ENCODE peak calls at places on chromosome 20, in nine cellular contexts. M is activated naive CD4-positive, alpha-beta T cell treated with anti-CD3 and anti-CD28 coated beads, Interleukin-2, amount 50 U/mL, for 72 hours; Z is right cardiac atrium; C is left lobe of liver; J is gastroesophageal sphincter; B is CD4-positive, CD25-positive, alpha-beta regulatory T cell; T is CD8-positive, alpha-beta T cell; U is T-helper 17 cell; X is natural killer cell. G is an unnamed sample.

GRCh38 chr20:60011512-60012507 is 53.6 kb downstream of the CDH26 start:
- ATAC-seq in B (no peak), M (peak), C (no peak), T (no peak), J (no peak), U (no peak), X (peak), Z (no peak), G (no peak)

GRCh38 chr20:42567409-42567808 is 622.3 kb downstream of the PTPRT start:
- ATAC-seq in U (no peak), C (no peak), X (no peak), J (no peak), B (no peak), T (no peak), M (no peak), Z (no peak), G (no peak)

GRCh38 chr20:15071010-15071808 is 733.8 kb upstream of the FLRT3 start:
- ATAC-seq in T (no peak), M (no peak), Z (no peak), C (no peak), B (no peak), U (no peak), X (no peak), J (no peak), G (no peak)

GRCh38 chr20:37381621-37382538 is 35.9 kb downstream of the SRC start:
- ATAC-seq in Z (no peak), U (no peak), X (no peak), T (no peak), J (no peak), B (no peak), C (peak), M (no peak), G (peak)

GRCh38 chr20:39631557-39631956 is 669.4 kb downstream of the DHX35 start:
- ATAC-seq in C (no peak), J (no peak), Z (no peak), T (no peak), X (no peak), U (no peak), M (no peak), B (no peak), G (no peak)

GRCh38 chr20:38893485-38894090 is 32.6 kb upstream of the FAM83D start:
- ATAC-seq in J (peak), Z (peak), X (peak), C (peak), B (peak), U (peak), T (peak), M (peak), G (peak)

GRCh38 chr20:47334022-47334551 is 22.4 kb downstream of the ZMYND8 start:
- ATAC-seq in M (no peak), X (peak), C (peak), Z (peak), B (no peak), J (peak), U (no peak), T (peak), G (no peak)

GRCh38 chr20:21096321-21097043 is 9.7 kb downstream of the LINC00237 start:
- ATAC-seq in U (peak), X (no peak), Z (peak), J (no peak), T (peak), M (no peak), C (no peak), B (no peak), G (no peak)

GRCh38 chr20:45432294-45432693 is 16.4 kb downstream of the PIGT start:
- ATAC-seq in M (peak), T (no peak), X (peak), U (no peak), Z (no peak), C (no peak), B (no peak), J (no peak), G (peak)

GRCh38 chr20:34948030-34948429 is 7.6 kb downstream of the GSS start:
- ATAC-seq in M (no peak), X (no peak), T (no peak), C (no peak), U (no peak), J (no peak), B (no peak), Z (no peak), G (no peak)

GRCh38 chr20:2178328-2179232 is 77.0 kb downstream of the STK35 start:
- ATAC-seq in Z (no peak), M (no peak), T (no peak), J (no peak), U (no peak), B (no peak), C (no peak), X (no peak), G (no peak)

GRCh38 chr20:235891-236290 is 8.8 kb downstream of the DEFB129 start:
- ATAC-seq in Z (peak), X (no peak), B (no peak), M (no peak), T (no peak), U (no peak), J (no peak), C (peak), G (no peak)

GRCh38 chr20:54177378-54177777 is 3.6 kb upstream of the CYP24A1 start:
- ATAC-seq in U (no peak), C (no peak), M (no peak), Z (no peak), X (no peak), B (no peak), T (no peak), J (no peak), G (no peak)

GRCh38 chr20:23092861-23093543 is 6.9 kb upstream of the CD93 start:
- ATAC-seq in T (no peak), U (no peak), Z (peak), C (no peak), M (no peak), X (no peak), B (no peak), J (peak), G (no peak)

GRCh38 chr20:18663932-18664331 is 76.1 kb downstream of the DTD1 start:
- ATAC-seq in C (no peak), T (no peak), Z (no peak), M (no peak), U (no peak), X (no peak), B (no peak), J (no peak), G (no peak)

GRCh38 chr20:40317156-40317790 is 371.8 kb downstream of the MAFB start:
- ATAC-seq in Z (peak), U (no peak), C (no peak), T (no peak), M (no peak), J (no peak), X (no peak), B (no peak), G (no peak)

GRCh38 chr20:51050636-51051035 is 27.7 kb upstream of the KCNG1 start:
- ATAC-seq in X (no peak), C (no peak), B (no peak), T (no peak), M (no peak), J (no peak), Z (no peak), U (no peak), G (no peak)

GRCh38 chr20:24653306-24653705 is 183.9 kb downstream of the SYNDIG1 start:
- ATAC-seq in C (no peak), T (no peak), U (no peak), J (no peak), X (no peak), Z (no peak), B (no peak), M (no peak), G (no peak)

GRCh38 chr20:7327815-7328214 is 560.3 kb downstream of the BMP2 start:
- ATAC-seq in U (no peak), B (no peak), Z (no peak), X (no peak), M (no peak), C (no peak), T (no peak), J (no peak), G (no peak)

GRCh38 chr20:50394569-50394968 is 115.6 kb upstream of the PTPN1 start:
- ATAC-seq in T (no peak), B (no peak), J (no peak), Z (no peak), M (no peak), X (no peak), U (no peak), C (no peak), G (peak)

GRCh38 chr20:17627101-17627950 is 54.7 kb downstream of the RRBP1 start:
- ATAC-seq in Z (no peak), X (no peak), J (no peak), B (no peak), T (no peak), C (peak), U (no peak), M (no peak), G (no peak)

GRCh38 chr20:47271216-47271615 is 85.3 kb downstream of the ZMYND8 start:
- ATAC-seq in C (no peak), T (no peak), Z (no peak), X (no peak), B (no peak), U (no peak), J (no peak), M (no peak), G (no peak)

GRCh38 chr20:25508083-25508770 is 77.1 kb downstream of the NINL start:
- ATAC-seq in T (no peak), Z (peak), U (no peak), M (no peak), B (no peak), X (no peak), C (peak), J (peak), G (no peak)

GRCh38 chr20:14984768-14985622 is 647.6 kb upstream of the FLRT3 start:
- ATAC-seq in Z (peak), M (no peak), B (no peak), C (peak), X (no peak), T (no peak), J (peak), U (no peak), G (no peak)

GRCh38 chr20:38872036-38872435 is 54.2 kb upstream of the FAM83D start:
- ATAC-seq in U (no peak), C (no peak), M (no peak), Z (no peak), B (no peak), T (no peak), X (no peak), J (no peak), G (no peak)

GRCh38 chr20:17611540-17612286 is 41.8 kb downstream of the DSTN start:
- ATAC-seq in U (no peak), X (no peak), J (peak), Z (peak), C (peak), T (no peak), B (no peak), M (no peak), G (no peak)

GRCh38 chr20:47380481-47380880 is 24.0 kb upstream of the ZMYND8 start:
- ATAC-seq in X (no peak), J (no peak), M (peak), C (no peak), B (no peak), T (no peak), Z (no peak), U (peak), G (no peak)

GRCh38 chr20:21395666-21396044 is 1.7 kb downstream of the NKX2-4 start:
- ATAC-seq in J (no peak), T (peak), C (no peak), B (peak), M (peak), U (peak), X (peak), Z (no peak), G (no peak)

GRCh38 chr20:25499031-25499430 is 86.3 kb downstream of the NINL start:
- ATAC-seq in T (no peak), X (no peak), C (no peak), B (no peak), Z (no peak), M (no peak), J (no peak), U (no peak), G (no peak)

GRCh38 chr20:4568560-4568959 is 153.1 kb upstream of the PRND start:
- ATAC-seq in Z (no peak), U (no peak), M (no peak), J (no peak), B (no peak), X (no peak), T (no peak), C (no peak), G (no peak)

GRCh38 chr20:1696521-1697209 is 39.1 kb upstream of the SIRPG start:
- ATAC-seq in T (peak), U (peak), B (no peak), M (peak), J (no peak), X (peak), Z (no peak), C (no peak), G (no peak)

GRCh38 chr20:63745961-63746765 is 6.6 kb downstream of the SLC2A4RG start:
- ATAC-seq in B (no peak), Z (no peak), X (no peak), M (no peak), J (no peak), T (no peak), U (no peak), C (peak), G (no peak)

GRCh38 chr20:54200487-54201267 is 7.2 kb upstream of the PFDN4 start:
- ATAC-seq in B (no peak), X (no peak), Z (no peak), U (no peak), C (no peak), M (no peak), J (no peak), T (no peak), G (no peak)

GRCh38 chr20:45506927-45507820 is 8.2 kb downstream of the SPINT3 start:
- ATAC-seq in X (no peak), U (no peak), T (no peak), Z (no peak), J (no peak), C (no peak), B (no peak), M (peak), G (peak)

GRCh38 chr20:62286493-62287064 is 16.2 kb upstream of the ADRM1 start:
- ATAC-seq in T (no peak), M (no peak), C (no peak), J (no peak), Z (peak), B (no peak), U (no peak), X (no peak), G (no peak)

GRCh38 chr20:33576432-33576883 is 85.7 kb upstream of the C20orf144 start:
- ATAC-seq in B (no peak), Z (peak), C (no peak), J (no peak), X (no peak), M (no peak), T (no peak), U (no peak), G (no peak)

GRCh38 chr20:35306931-35307517 is 14.8 kb upstream of the FAM83C start:
- ATAC-seq in T (peak), C (peak), Z (peak), B (no peak), M (no peak), X (peak), U (peak), J (peak), G (no peak)

GRCh38 chr20:13649548-13649947 is 10.8 kb upstream of the TASP1 start:
- ATAC-seq in J (peak), Z (peak), T (no peak), C (no peak), U (no peak), M (no peak), X (no peak), B (no peak), G (no peak)